ENCODE peak calls at places on chromosome 4, in four cellular contexts. U is CD8-positive, alpha-beta T cell; V is PC-3; S is cardiac fibroblast. N is an unnamed sample.

GRCh38 chr4:89024051-89024675 is 32.8 kb downstream of the FAM13A start:
- DNase-seq in U (peak), V (peak), S (peak), N (peak)

GRCh38 chr4:4981827-4982226 is 37.4 kb downstream of the CYTL1 start:
- DNase-seq in S (no peak), V (no peak), U (no peak), N (no peak)

GRCh38 chr4:58502839-58503238 is 1392.7 kb upstream of the IGFBP7 start:
- DNase-seq in S (no peak), V (peak), U (no peak), N (no peak)

GRCh38 chr4:57270350-57270749 is 160.2 kb upstream of the IGFBP7 start:
- DNase-seq in S (peak), V (no peak), U (no peak), N (no peak)

GRCh38 chr4:84583871-84584373 is 995 bp downstream of the CDS1 start:
- DNase-seq in U (no peak), V (no peak), S (peak), N (no peak)

GRCh38 chr4:181711387-181711786 is 531.8 kb upstream of the TENM3 start:
- DNase-seq in U (no peak), S (no peak), V (no peak), N (no peak)

GRCh38 chr4:99949034-99949998 is 759 bp downstream of the H2AZ1 start:
- DNase-seq in U (peak), S (peak), V (peak), N (peak)

GRCh38 chr4:34182346-34182745 is 2062.0 kb downstream of the ARAP2 start:
- DNase-seq in U (no peak), S (peak), V (no peak), N (no peak)

GRCh38 chr4:182923376-182923775 is 6.2 kb upstream of the DCTD start:
- DNase-seq in S (no peak), V (no peak), U (no peak), N (no peak)

GRCh38 chr4:127139788-127140286 is 492.9 kb upstream of the INTU start:
- DNase-seq in U (no peak), V (no peak), S (no peak), N (no peak)

GRCh38 chr4:98510757-98511517 is 147.5 kb downstream of the TSPAN5 start:
- DNase-seq in S (peak), U (no peak), V (no peak), N (no peak)

GRCh38 chr4:59122626-59123025 is 2012.4 kb upstream of the IGFBP7 start:
- DNase-seq in U (no peak), S (no peak), V (no peak), N (no peak)

GRCh38 chr4:2072971-2073807 is 14.1 kb downstream of the NAT8L start:
- DNase-seq in V (no peak), U (no peak), S (no peak), N (no peak)

GRCh38 chr4:19927381-19927780 is 324.3 kb upstream of the SLIT2 start:
- DNase-seq in V (no peak), S (peak), U (no peak), N (no peak)

GRCh38 chr4:3065551-3065950 is 8.8 kb downstream of the HTT-AS start:
- DNase-seq in V (no peak), U (no peak), S (no peak), N (no peak)

GRCh38 chr4:48275247-48275646 is 5.6 kb upstream of the TEC start:
- DNase-seq in S (peak), U (no peak), V (peak), N (no peak)

GRCh38 chr4:123093247-123093646 is 170.8 kb upstream of the NUDT6 start:
- DNase-seq in S (no peak), U (no peak), V (no peak), N (no peak)

GRCh38 chr4:89752932-89753598 is 83.9 kb downstream of the SNCA start:
- DNase-seq in S (peak), V (no peak), U (no peak), N (peak)

GRCh38 chr4:136864580-136865185 is 667.6 kb downstream of the PCDH18 start:
- DNase-seq in V (peak), U (no peak), S (peak), N (peak)

GRCh38 chr4:4789462-4789861 is 70.0 kb upstream of the MSX1 start:
- DNase-seq in S (no peak), U (no peak), V (no peak), N (no peak)

GRCh38 chr4:93791570-93792195 is 36.9 kb upstream of the ATOH1 start:
- DNase-seq in V (peak), U (no peak), S (peak), N (no peak)

GRCh38 chr4:75660491-75660890 is 12.7 kb downstream of the G3BP2 start:
- DNase-seq in S (no peak), V (no peak), U (no peak), N (no peak)

GRCh38 chr4:67087897-67088296 is 457.4 kb downstream of the CENPC start:
- DNase-seq in U (no peak), S (peak), V (peak), N (no peak)

GRCh38 chr4:85474356-85474755 is 594 bp upstream of the ARHGAP24 start:
- DNase-seq in S (no peak), U (no peak), V (no peak), N (no peak)

GRCh38 chr4:26206339-26206738 is 114.5 kb upstream of the RBPJ start:
- DNase-seq in S (peak), U (no peak), V (peak), N (no peak)

GRCh38 chr4:152462047-152462446 is 73.8 kb downstream of the FBXW7 start:
- DNase-seq in V (no peak), U (no peak), S (no peak), N (no peak)

GRCh38 chr4:4274226-4274625 is 15.7 kb downstream of the LYAR start:
- DNase-seq in U (no peak), S (no peak), V (no peak), N (no peak)

GRCh38 chr4:183659919-183660318 is 826 bp downstream of the TRAPPC11 start:
- DNase-seq in S (peak), V (peak), U (no peak), N (no peak)

GRCh38 chr4:139454646-139455045 is 725 bp downstream of the RAB33B start:
- DNase-seq in V (peak), U (no peak), S (peak), N (no peak)

GRCh38 chr4:116346750-116347149 is 738.6 kb downstream of the TRAM1L1 start:
- DNase-seq in S (no peak), U (no peak), V (no peak), N (no peak)

GRCh38 chr4:180811556-180811955 is 1431.6 kb upstream of the TENM3 start:
- DNase-seq in S (no peak), V (no peak), U (no peak), N (no peak)

GRCh38 chr4:24970191-24970590 is 57.3 kb upstream of the CCDC149 start:
- DNase-seq in V (no peak), S (no peak), U (no peak), N (no peak)

GRCh38 chr4:182837831-182838230 is 79.4 kb downstream of the DCTD start:
- DNase-seq in U (no peak), V (no peak), S (no peak), N (no peak)

GRCh38 chr4:70240192-70240591 is 2.2 kb upstream of the CSN3 start:
- DNase-seq in V (no peak), U (no peak), S (no peak), N (no peak)

GRCh38 chr4:120304801-120305200 is 238.2 kb upstream of the MAD2L1 start:
- DNase-seq in S (no peak), V (no peak), U (no peak), N (no peak)

GRCh38 chr4:10809905-10810304 is 125.3 kb upstream of the CLNK start:
- DNase-seq in U (no peak), V (no peak), S (no peak), N (no peak)

DNA sequence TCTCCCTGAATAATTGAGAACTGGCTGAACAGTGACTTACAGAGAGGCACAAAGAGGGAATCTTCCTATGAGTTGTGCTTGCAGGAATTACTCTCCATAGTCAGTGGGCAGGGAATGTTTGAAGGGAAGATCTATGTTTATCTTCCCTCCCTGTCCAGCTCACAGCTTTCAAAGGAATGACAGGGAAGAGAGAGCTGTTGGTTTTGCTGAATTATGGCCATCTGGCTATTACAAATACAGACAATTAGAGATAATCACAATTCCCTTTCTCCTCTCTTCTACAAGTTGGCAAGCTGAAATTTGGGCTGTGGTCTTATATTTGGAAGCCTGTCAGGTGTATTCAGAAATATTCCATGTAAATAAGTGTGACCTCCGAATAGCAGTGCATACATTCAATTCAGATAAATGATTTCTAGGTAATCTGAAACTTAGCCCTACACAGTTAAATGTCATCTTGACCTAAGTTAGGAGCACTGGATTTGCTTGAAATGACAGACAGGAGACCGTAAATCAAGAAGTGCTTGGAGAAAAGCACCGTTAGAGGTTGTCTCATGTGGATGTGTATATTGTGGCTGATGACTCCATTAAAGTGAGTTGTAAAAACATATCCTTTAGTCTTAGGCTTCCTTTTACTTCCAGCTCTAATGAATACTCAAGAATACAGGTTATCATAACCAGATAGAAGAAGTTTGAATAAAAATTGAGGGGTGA is 136.8 kb downstream of the C4orf33 start:
- DNase-seq in S (no peak), V (no peak), U (no peak), N (peak)
- H3K4me3 ChIP-seq in S (no peak), V (no peak), U (no peak), N (no peak)

GRCh38 chr4:76984127-76984526 is 34.6 kb downstream of the SEPTIN11 start:
- DNase-seq in U (no peak), S (peak), V (peak), N (no peak)
- TF ChIP-seq CTCF in U (peak), S (no peak), V (peak), N (no peak)

DNA sequence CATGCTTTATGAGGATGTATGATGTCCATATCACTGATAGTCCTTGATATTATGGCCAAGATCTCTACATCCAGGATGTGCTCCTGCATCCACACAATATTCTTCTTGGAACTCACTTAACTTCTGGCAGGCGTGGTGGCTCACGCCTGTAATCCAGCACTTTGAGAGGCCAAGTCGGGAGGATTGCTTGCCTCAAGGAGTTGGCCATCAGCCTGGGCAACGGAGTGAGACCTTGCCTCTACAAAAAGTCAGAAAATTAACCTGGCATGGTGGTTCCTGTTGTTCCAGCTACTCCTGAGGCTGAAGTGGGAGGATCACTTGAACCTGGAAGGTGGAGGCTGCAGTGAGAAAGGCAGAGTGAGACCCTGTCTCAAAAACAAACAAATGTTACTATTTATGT is 2.3 kb upstream of the HNRNPD start:
- DNase-seq in U (no peak), V (no peak), S (no peak), N (no peak)
- H3K4me3 ChIP-seq in U (no peak), V (peak), S (no peak), N (no peak)

DNA sequence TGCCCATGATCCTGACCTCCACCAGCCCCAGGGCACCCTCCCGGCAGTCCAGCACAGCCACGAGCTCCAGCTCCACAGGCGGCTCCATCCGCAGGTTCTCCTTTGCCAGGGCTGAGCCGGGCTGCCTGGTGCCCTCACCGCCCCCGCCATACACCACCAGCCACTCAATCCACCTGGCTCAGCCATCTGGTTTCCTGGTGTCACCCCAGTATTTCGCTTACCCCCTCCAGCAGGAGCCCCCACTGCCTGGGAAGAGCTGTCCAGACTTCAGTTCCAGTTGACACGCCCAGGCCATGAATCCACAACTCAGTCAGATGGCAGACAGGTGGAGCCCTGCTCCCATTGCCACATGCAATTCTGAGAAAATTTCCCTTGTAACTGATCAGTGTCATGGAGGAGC is 3.9 kb downstream of the SHISA3 start:
- DNase-seq in U (no peak), S (no peak), V (peak), N (no peak)
- TF ChIP-seq CTCF in U (no peak), S (peak), V (peak), N (peak)

GRCh38 chr4:160299177-160299576 is 1196.3 kb downstream of the RAPGEF2 start:
- DNase-seq in U (no peak), V (no peak), S (no peak), N (no peak)

GRCh38 chr4:160296476-160296875 is 1193.6 kb downstream of the RAPGEF2 start:
- DNase-seq in U (no peak), S (no peak), V (no peak), N (no peak)

DNA sequence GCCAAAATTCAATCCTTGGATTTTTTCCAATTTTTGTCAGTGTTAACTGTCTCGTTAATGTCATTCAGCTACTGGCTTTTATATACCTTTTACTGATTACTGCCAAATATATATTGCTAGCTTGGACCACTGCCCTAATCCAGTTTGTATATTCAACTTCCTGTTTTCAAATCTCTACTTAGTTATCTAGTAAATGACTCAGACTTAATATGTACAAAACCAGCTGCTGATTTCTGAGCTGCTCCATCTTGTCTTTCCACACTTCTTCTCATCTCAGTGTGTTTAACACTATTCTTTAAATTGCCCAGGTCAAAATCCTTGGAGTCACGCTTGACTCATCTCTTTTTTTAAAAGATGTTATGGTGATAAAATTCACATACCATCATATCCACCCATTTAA is 1196.7 kb downstream of the RAPGEF2 start:
- DNase-seq in U (no peak), V (peak), S (no peak), N (no peak)
- H3K4me3 ChIP-seq in U (no peak), V (no peak), S (no peak), N (no peak)

GRCh38 chr4:185471235-185472062 is at the start of gene CCDC110:
- DNase-seq in V (peak), S (peak), U (peak), N (peak)
- TF ChIP-seq CTCF in V (peak), S (peak), U (peak), N (peak)

DNA sequence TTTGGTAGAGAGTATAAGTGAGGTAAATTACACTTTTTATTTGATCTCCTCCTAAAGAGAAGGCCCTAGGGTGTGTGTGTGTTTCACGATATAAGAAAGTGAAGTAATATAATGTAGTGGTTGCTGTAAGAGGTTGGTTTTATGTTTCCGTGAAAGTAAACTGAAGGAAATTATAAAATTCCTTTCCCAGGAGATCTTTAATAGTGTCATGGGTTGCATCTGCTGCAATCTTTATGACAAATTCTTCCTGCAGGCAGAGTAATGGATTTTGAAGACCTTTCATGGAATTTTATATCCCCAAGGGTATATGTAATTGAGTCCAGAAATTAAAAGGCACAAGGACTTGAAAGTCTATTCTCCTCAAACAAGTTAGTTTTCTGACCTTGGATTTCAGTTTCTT is 538.6 kb downstream of the ANKRD50 start:
- DNase-seq in V (no peak), S (no peak), U (no peak), N (no peak)
- H3K4me3 ChIP-seq in V (no peak), S (no peak), U (no peak), N (no peak)

GRCh38 chr4:54669831-54670230 is 12.1 kb downstream of the KIT start:
- DNase-seq in U (no peak), S (no peak), V (no peak), N (no peak)
- TF ChIP-seq CTCF in U (no peak), S (no peak), V (no peak), N (peak)

GRCh38 chr4:103756736-103757135 is 37.0 kb upstream of the TACR3 start:
- DNase-seq in U (no peak), S (no peak), V (no peak), N (no peak)
- H3K4me3 ChIP-seq in U (no peak), S (no peak), V (no peak), N (no peak)

DNA sequence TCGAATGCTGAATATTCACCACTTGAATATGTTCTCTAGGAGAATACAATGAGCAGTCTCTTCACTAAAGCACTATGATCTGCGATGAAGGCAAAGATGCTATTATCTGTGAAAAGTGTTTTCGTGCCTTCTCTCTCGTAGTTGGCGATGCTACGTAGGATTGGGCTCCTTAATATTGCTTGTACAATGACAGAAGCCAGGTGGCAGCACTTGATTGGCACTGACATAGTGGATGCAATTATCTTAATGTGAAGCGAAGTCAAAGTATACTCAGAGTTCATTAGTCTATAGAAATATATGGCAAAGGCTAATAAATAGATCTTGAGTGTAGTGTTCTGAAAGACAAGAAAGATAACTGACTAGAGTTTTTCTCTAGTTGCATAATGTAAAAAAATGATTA is 1135.7 kb upstream of the AGA start:
- DNase-seq in U (no peak), V (peak), S (no peak), N (no peak)
- TF ChIP-seq CTCF in U (no peak), V (peak), S (no peak), N (peak)